ENCODE peak calls at places on chromosomes 4 and X, in nine cellular contexts. L, Y, Z, X, F, C, J, W and P are unnamed samples.
A peak's percentile ranks its signal among the peaks of the same experiment; 100 is the strongest.

GRCh38 chr4:41882622-41883347 is 52.4 kb upstream of the TMEM33 start:
- DNase-seq in L (peak; percentile 57), F (no peak), J (no peak), W (peak; percentile 73), Z (no peak), X (no peak), Y (peak; percentile 23), C (peak; percentile 24), P (peak; percentile 74)

GRCh38 chr4:155745984-155746383 is 12.8 kb upstream of the GUCY1B1 start:
- DNase-seq in J (no peak), F (no peak), C (no peak), L (no peak), X (no peak), Y (peak; percentile 82), W (no peak), Z (no peak), P (no peak)

GRCh38 chr4:1345905-1346780 is 865 bp upstream of the UVSSA start:
- DNase-seq in C (no peak), X (no peak), Z (peak; percentile 81), W (peak; percentile 76), L (peak; percentile 75), Y (peak; percentile 16), J (no peak), F (peak; percentile 56), P (peak; percentile 88)

GRCh38 chr4:26812049-26812729 is 48.5 kb upstream of the STIM2 start:
- DNase-seq in Y (no peak), W (no peak), X (no peak), J (no peak), F (no peak), C (no peak), Z (no peak), L (no peak), P (no peak)

GRCh38 chr4:7941111-7942018 is 1.7 kb upstream of the AFAP1 start:
- DNase-seq in W (no peak), J (no peak), C (no peak), L (no peak), F (no peak), Z (no peak), X (no peak), Y (no peak), P (peak; percentile 45)

GRCh38 chr4:1218892-1219552 is 29.9 kb downstream of the CTBP1 start:
- DNase-seq in Y (no peak), C (no peak), W (no peak), F (no peak), X (peak; percentile 92), Z (no peak), J (no peak), L (no peak), P (no peak)

GRCh38 chr4:121462660-121463261 is 81.9 kb upstream of the QRFPR start:
- DNase-seq in F (peak; percentile 58), W (no peak), Z (no peak), C (no peak), J (no peak), L (peak; percentile 55), X (no peak), Y (peak; percentile 61), P (peak; percentile 12)

GRCh38 chr4:14856076-14856926 is 146.0 kb upstream of the CPEB2 start:
- DNase-seq in F (peak; percentile 71), L (no peak), X (peak; percentile 96), W (no peak), J (no peak), Y (peak; percentile 100), Z (no peak), C (no peak), P (no peak)

GRCh38 chrX:40283981-40284380 is 186.2 kb upstream of the BCOR start:
- DNase-seq in F (no peak), W (no peak), C (no peak), L (no peak), Z (no peak), Y (no peak), J (no peak), X (no peak), P (no peak)

GRCh38 chrX:21702725-21703228 is 44.6 kb upstream of the KLHL34 start:
- DNase-seq in Z (no peak), Y (no peak), X (no peak), W (no peak), F (no peak), C (no peak), L (no peak), J (no peak), P (no peak)

GRCh38 chr4:29539226-29539625 is 1180.9 kb upstream of the PCDH7 start:
- DNase-seq in Y (peak; percentile 20), J (no peak), L (no peak), X (no peak), Z (no peak), C (no peak), F (no peak), W (no peak), P (no peak)

GRCh38 chr4:7068279-7068842 is 497 bp upstream of the GRPEL1 start:
- DNase-seq in L (no peak), X (no peak), Z (no peak), W (peak; percentile 100), F (no peak), Y (no peak), C (no peak), J (no peak), P (no peak)

GRCh38 chr4:20761382-20761781 is 61.1 kb downstream of the PACRGL start:
- DNase-seq in W (no peak), C (no peak), X (no peak), Z (no peak), J (no peak), L (no peak), Y (no peak), F (peak; percentile 21), P (no peak)

GRCh38 chr4:57501715-57502114 is 391.5 kb upstream of the IGFBP7 start:
- DNase-seq in C (no peak), L (no peak), X (no peak), J (no peak), W (no peak), F (peak; percentile 20), Y (peak; percentile 6), Z (no peak), P (peak; percentile 65)

GRCh38 chrX:149825424-149825823 is 43.7 kb downstream of the MAGEA9 start:
- DNase-seq in J (no peak), C (no peak), X (no peak), F (no peak), Z (no peak), Y (no peak), W (no peak), L (peak; percentile 62), P (no peak)

GRCh38 chr4:87547016-87547708 is 18.0 kb upstream of the SPARCL1 start:
- DNase-seq in Y (no peak), J (no peak), W (no peak), C (no peak), F (no peak), L (no peak), Z (no peak), X (no peak), P (no peak)

GRCh38 chrX:49844622-49845021 is 15.5 kb downstream of the PAGE4 start:
- DNase-seq in X (no peak), C (no peak), J (no peak), Y (no peak), L (no peak), Z (no peak), F (no peak), W (no peak), P (no peak)

GRCh38 chr4:15504041-15504440 is 34.4 kb downstream of the CC2D2A start:
- DNase-seq in J (no peak), Y (peak; percentile 8), C (no peak), Z (no peak), X (no peak), L (no peak), W (no peak), F (no peak), P (no peak)

GRCh38 chrX:115408736-115409390 is 119.3 kb downstream of the LUZP4 start:
- DNase-seq in L (no peak), Y (peak; percentile 40), X (no peak), J (no peak), W (no peak), C (no peak), F (no peak), Z (no peak), P (no peak)

GRCh38 chr4:54318904-54319303 is 89.8 kb downstream of the PDGFRA start:
- DNase-seq in Z (no peak), L (no peak), C (no peak), W (no peak), F (no peak), Y (peak; percentile 58), J (no peak), X (no peak), P (peak; percentile 34)

GRCh38 chr4:87704000-87704399 is 53.9 kb downstream of the DMP1 start:
- DNase-seq in Z (no peak), F (no peak), J (no peak), Y (no peak), X (no peak), C (no peak), L (no peak), W (no peak), P (no peak)

GRCh38 chr4:108366716-108367115 is 198.0 kb upstream of the LEF1 start:
- DNase-seq in C (no peak), W (no peak), X (no peak), Y (no peak), J (no peak), Z (no peak), L (no peak), F (no peak), P (no peak)
- H3K4me1 ChIP-seq in C (peaks cover 22% of the 10 kb centered on the region), W (no peaks in the 10 kb centered on the region), X (no peaks in the 10 kb centered on the region), Y (no peaks in the 10 kb centered on the region), J (no peaks in the 10 kb centered on the region), Z (no peaks in the 10 kb centered on the region), L (peaks cover 23% of the 10 kb centered on the region), F (no peaks in the 10 kb centered on the region), P (no peaks in the 10 kb centered on the region)

GRCh38 chr4:89306486-89307184 is 965 bp downstream of the GPRIN3 start:
- DNase-seq in X (no peak), J (no peak), Y (no peak), Z (no peak), W (no peak), L (no peak), C (no peak), F (no peak), P (no peak)
- H3K4me3 ChIP-seq in X (no peak overlapping the region), J (no peak overlapping the region), Y (no peak overlapping the region), Z (peak overlapping the region; percentile 65), W (peak overlapping the region; percentile 77), L (peak overlapping the region; percentile 84), C (peak overlapping the region; percentile 67), F (peak overlapping the region; percentile 74), P (peak overlapping the region; percentile 76)

DNA sequence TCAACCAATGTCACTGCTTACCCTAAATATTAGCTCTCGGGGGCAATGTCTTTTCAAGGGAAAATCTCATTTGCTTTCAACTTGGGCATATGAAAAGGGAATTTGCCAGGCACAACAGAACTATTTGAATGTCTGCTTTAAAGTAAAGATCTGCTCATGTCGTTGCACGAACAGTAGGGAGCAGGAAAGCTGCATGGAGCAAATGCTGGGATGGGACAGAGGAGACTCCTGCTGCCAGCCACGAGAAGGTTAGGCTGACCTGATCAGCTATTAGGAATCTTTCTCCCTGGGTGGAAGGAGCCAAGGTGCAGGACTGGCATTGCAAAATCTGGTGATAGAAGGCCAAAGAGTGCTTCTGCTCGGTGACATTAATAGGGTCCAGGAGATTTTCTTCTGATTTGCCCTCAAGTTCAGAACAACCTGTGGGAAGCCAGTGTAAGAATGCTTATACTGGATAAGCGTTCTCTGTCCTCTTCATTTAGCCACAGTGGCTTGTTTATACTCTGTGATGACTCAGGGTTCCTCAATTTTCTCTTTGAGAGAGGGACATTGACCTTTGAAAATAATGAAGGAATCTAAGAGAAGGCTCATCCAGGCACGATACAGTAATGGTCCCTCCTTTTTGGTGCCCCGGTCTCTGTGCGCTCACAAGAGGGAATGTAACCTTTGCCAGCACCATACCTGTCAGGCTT is 22.9 kb downstream of the FHL1 start:
- DNase-seq in Y (peak; percentile 50), Z (no peak), L (no peak), W (no peak), J (peak; percentile 47), F (no peak), X (no peak), C (no peak), P (peak; percentile 60)
- H3K4me1 ChIP-seq in Y (peaks cover 19% of the 10 kb centered on the region), Z (no peaks in the 10 kb centered on the region), L (no peaks in the 10 kb centered on the region), W (peaks cover 12% of the 10 kb centered on the region), J (peaks cover 4% of the 10 kb centered on the region), F (no peaks in the 10 kb centered on the region), X (no peaks in the 10 kb centered on the region), C (no peaks in the 10 kb centered on the region), P (peaks cover 8% of the 10 kb centered on the region)

GRCh38 chr4:133190098-133190497 is 41.0 kb downstream of the PCDH10 start:
- DNase-seq in C (no peak), W (no peak), Z (no peak), L (no peak), J (no peak), Y (peak; percentile 0), X (no peak), F (no peak), P (no peak)
- H3K4me3 ChIP-seq in C (no peak overlapping the region), W (no peak overlapping the region), Z (no peak overlapping the region), L (no peak overlapping the region), J (no peak overlapping the region), Y (no peak overlapping the region), X (no peak overlapping the region), F (no peak overlapping the region), P (no peak overlapping the region)